ENCODE peak calls at places on chromosomes 5 and 9, in five cellular contexts. M is activated naive CD4-positive, alpha-beta T cell; X is NCI-H1694; W is SHP77; U is activated naive CD8-positive, alpha-beta T cell treated with anti-CD3 and anti-CD28 coated beads, Interleukin-2, amount 50 U/mL, for 24 hours. J is an unnamed sample.

GRCh38 chr9:89278997-89279739 is 31.8 kb upstream of the CKS2 start:
- DNase-seq in M (no peak), X (peak), W (peak), U (no peak), J (no peak)

GRCh38 chr5:107806271-107806670 is 135.5 kb upstream of the EFNA5 start:
- DNase-seq in M (no peak), X (peak), W (no peak), U (no peak), J (no peak)

GRCh38 chr5:150298701-150299451 is 3.8 kb downstream of the ARSI start:
- DNase-seq in M (no peak), X (no peak), W (no peak), U (no peak), J (no peak)

GRCh38 chr9:136020206-136020605 is 59.0 kb upstream of the UBAC1 start:
- DNase-seq in M (no peak), X (no peak), W (no peak), U (no peak), J (no peak)

GRCh38 chr9:127163409-127163808 is 41.0 kb upstream of the ANGPTL2 start:
- DNase-seq in M (no peak), X (no peak), W (peak), U (no peak), J (no peak)

GRCh38 chr5:161105563-161105962 is 253.6 kb upstream of the ATP10B start:
- DNase-seq in M (no peak), X (no peak), W (no peak), U (no peak), J (no peak)

GRCh38 chr5:172454355-172455086 is at the start of gene SH3PXD2B:
- DNase-seq in M (no peak), X (no peak), W (peak), U (peak), J (peak)

GRCh38 chr9:133074111-133074651 is 12.4 kb downstream of the CEL start:
- DNase-seq in M (no peak), X (no peak), W (no peak), U (no peak), J (peak)

GRCh38 chr9:71683598-71684235 is 84.6 kb downstream of the CEMIP2 start:
- DNase-seq in M (no peak), X (peak), W (no peak), U (no peak), J (no peak)

GRCh38 chr9:135492886-135493669 is 7.4 kb upstream of the MRPS2 start:
- DNase-seq in M (no peak), X (no peak), W (no peak), U (no peak), J (no peak)

GRCh38 chr5:179801304-179802206 is 5.1 kb downstream of the MGAT4B start:
- DNase-seq in M (peak), X (peak), W (no peak), U (peak), J (peak)

GRCh38 chr9:77793909-77794308 is 145.8 kb upstream of the GNA14 start:
- DNase-seq in M (no peak), X (no peak), W (no peak), U (no peak), J (no peak)

GRCh38 chr5:95709967-95710650 is 21.0 kb upstream of the RHOBTB3 start:
- DNase-seq in M (no peak), X (no peak), W (peak), U (no peak), J (peak)

GRCh38 chr5:39138892-39139291 is 64.7 kb upstream of the RICTOR start:
- DNase-seq in M (no peak), X (no peak), W (no peak), U (no peak), J (no peak)

GRCh38 chr5:56465757-56466127 is 232.6 kb upstream of the ANKRD55 start:
- DNase-seq in M (no peak), X (peak), W (no peak), U (no peak), J (no peak)

GRCh38 chr9:95139121-95139520 is 178.4 kb downstream of the FANCC start:
- DNase-seq in M (no peak), X (no peak), W (peak), U (no peak), J (no peak)

GRCh38 chr9:108565651-108566378 is 290.0 kb downstream of the ACTL7B start:
- DNase-seq in M (no peak), X (peak), W (peak), U (no peak), J (peak)

GRCh38 chr5:169956756-169957155 is 23.5 kb downstream of the INSYN2B start:
- DNase-seq in M (no peak), X (no peak), W (no peak), U (no peak), J (no peak)

GRCh38 chr9:87569008-87569908 is 71.6 kb downstream of the DAPK1 start:
- DNase-seq in M (no peak), X (no peak), W (no peak), U (no peak), J (peak)

GRCh38 chr5:37553720-37554402 is 174.7 kb downstream of the WDR70 start:
- DNase-seq in M (no peak), X (no peak), W (no peak), U (no peak), J (no peak)

GRCh38 chr9:69605406-69605805 is 66.8 kb downstream of the APBA1 start:
- DNase-seq in M (no peak), X (no peak), W (no peak), U (no peak), J (no peak)

GRCh38 chr9:110099236-110099741 is 108.7 kb downstream of the C9orf152 start:
- DNase-seq in M (no peak), X (peak), W (no peak), U (no peak), J (peak)

GRCh38 chr5:140041492-140042421 is 1.3 kb downstream of the NRG2 start:
- DNase-seq in M (no peak), X (peak), W (peak), U (no peak), J (peak)

GRCh38 chr5:78858401-78858800 is 126.7 kb downstream of the ARSB start:
- DNase-seq in M (no peak), X (no peak), W (no peak), U (no peak), J (no peak)

GRCh38 chr9:76662476-76663281 is 101.6 kb upstream of the PCA3 start:
- DNase-seq in M (no peak), X (no peak), W (no peak), U (no peak), J (no peak)

GRCh38 chr9:122402403-122403268 is 31.8 kb downstream of the PTGS1 start:
- DNase-seq in M (no peak), X (no peak), W (no peak), U (peak), J (no peak)

GRCh38 chr5:177389368-177390169 is 5.3 kb downstream of the SLC34A1 start:
- DNase-seq in M (no peak), X (no peak), W (no peak), U (peak), J (no peak)

GRCh38 chr9:128394404-128395168 is 23.4 kb downstream of the URM1 start:
- DNase-seq in M (no peak), X (no peak), W (no peak), U (no peak), J (no peak)

GRCh38 chr5:132239776-132240175 is 12.1 kb upstream of the P4HA2 start:
- DNase-seq in M (no peak), X (no peak), W (no peak), U (no peak), J (no peak)

GRCh38 chr9:130680836-130681768 is 12.5 kb upstream of the EXOSC2 start:
- DNase-seq in M (no peak), X (no peak), W (peak), U (peak), J (peak)

GRCh38 chr5:82244151-82244550 is 34.0 kb downstream of the RPS23 start:
- DNase-seq in M (no peak), X (no peak), W (no peak), U (no peak), J (no peak)

GRCh38 chr5:95940758-95941682 is 20.6 kb downstream of the ELL2 start:
- DNase-seq in M (no peak), X (no peak), W (no peak), U (no peak), J (no peak)

GRCh38 chr5:179615203-179615602 is 8.3 kb downstream of the HNRNPH1 start:
- DNase-seq in M (no peak), X (no peak), W (no peak), U (no peak), J (no peak)

GRCh38 chr5:120644516-120644915 is 180.4 kb downstream of the PRR16 start:
- DNase-seq in M (no peak), X (no peak), W (no peak), U (no peak), J (no peak)

GRCh38 chr9:126696764-126697145 is 83.0 kb downstream of the LMX1B start:
- DNase-seq in M (no peak), X (no peak), W (no peak), U (no peak), J (peak)